ENCODE peak calls at places on chromosomes 11 and 22, in seven cellular contexts. H, K, O, Z, D, Y and B are unnamed samples.

GRCh38 chr22:29266564-29267461 is 968 bp downstream of the RHBDD3 start:
- DNase-seq in H (no peak), O (peak; percentile 54), Y (no peak), Z (peak; percentile 13), K (no peak), D (no peak), B (peak; percentile 23)

GRCh38 chr11:76115555-76115954 is 90.7 kb downstream of the WNT11 start:
- DNase-seq in Y (no peak), D (no peak), H (no peak), O (no peak), K (no peak), Z (no peak), B (no peak)

GRCh38 chr22:38262051-38262795 is 10.6 kb downstream of the TMEM184B start:
- DNase-seq in Z (peak; percentile 34), Y (no peak), D (peak; percentile 67), H (peak; percentile 78), O (no peak), K (peak; percentile 50), B (no peak)

GRCh38 chr11:118570787-118571186 is 1.4 kb upstream of the ARCN1 start:
- DNase-seq in K (no peak), D (no peak), O (no peak), H (no peak), Z (no peak), Y (no peak), B (no peak)

GRCh38 chr22:22848364-22848866 is 39.2 kb upstream of the IGLL5 start:
- DNase-seq in Z (peak; percentile 27), Y (no peak), O (peak; percentile 61), K (peak; percentile 58), D (no peak), H (peak; percentile 90), B (peak; percentile 79)

GRCh38 chr11:14974723-14975587 is 2.8 kb upstream of the CALCA start:
- DNase-seq in Y (no peak), Z (peak; percentile 16), H (peak; percentile 85), O (peak; percentile 49), K (peak; percentile 22), D (peak; percentile 30), B (peak; percentile 67)

GRCh38 chr11:14969922-14970323 is 2.2 kb downstream of the CALCA start:
- DNase-seq in D (peak; percentile 29), H (peak; percentile 94), K (peak; percentile 19), Y (no peak), O (peak; percentile 33), Z (no peak), B (peak; percentile 88)

GRCh38 chr11:115548878-115549528 is 44.8 kb upstream of the CADM1 start:
- DNase-seq in Z (no peak), O (no peak), H (peak; percentile 66), Y (no peak), K (no peak), D (no peak), B (no peak)

GRCh38 chr11:9535189-9535781 is 38.2 kb upstream of the WEE1 start:
- DNase-seq in D (peak; percentile 59), Y (peak; percentile 60), O (peak; percentile 87), Z (peak; percentile 13), K (peak; percentile 80), H (peak; percentile 89), B (peak; percentile 75)

GRCh38 chr11:80167766-80168165 is 726.9 kb upstream of the TENM4 start:
- DNase-seq in K (no peak), Z (peak; percentile 51), D (no peak), O (no peak), H (no peak), Y (no peak), B (no peak)

GRCh38 chr11:67311556-67312082 is 8.3 kb downstream of the SSH3 start:
- DNase-seq in K (no peak), Y (no peak), O (no peak), H (no peak), D (no peak), Z (no peak), B (no peak)
- TF ChIP-seq CTCF in K (no peak), Y (no peak), O (no peak), H (no peak), D (no peak), Z (no peak), B (no peak)

GRCh38 chr11:111069076-111069475 is 176.4 kb upstream of the POU2AF2 start:
- DNase-seq in Y (no peak), O (peak; percentile 62), H (peak; percentile 28), K (no peak), D (no peak), Z (peak; percentile 36), B (no peak)
- TF ChIP-seq CTCF in Y (no peak), O (peak; percentile 52), H (peak; percentile 30), K (no peak), D (no peak), Z (peak; percentile 36), B (no peak)

GRCh38 chr11:109865558-109866186 is 227.5 kb upstream of the ZC3H12C start:
- DNase-seq in D (no peak), Z (no peak), H (peak; percentile 12), O (no peak), Y (no peak), K (peak; percentile 14), B (no peak)
- TF ChIP-seq CTCF in D (peak; percentile 28), Z (no peak), H (no peak), O (no peak), Y (no peak), K (peak; percentile 54), B (no peak)

GRCh38 chr22:20206709-20207215 is 55.9 kb upstream of the CCDC188 start:
- DNase-seq in H (no peak), O (peak; percentile 27), Z (no peak), D (peak; percentile 22), K (no peak), Y (no peak), B (no peak)
- TF ChIP-seq CTCF in H (no peak), O (no peak), Z (no peak), D (no peak), K (no peak), Y (no peak), B (no peak)

DNA sequence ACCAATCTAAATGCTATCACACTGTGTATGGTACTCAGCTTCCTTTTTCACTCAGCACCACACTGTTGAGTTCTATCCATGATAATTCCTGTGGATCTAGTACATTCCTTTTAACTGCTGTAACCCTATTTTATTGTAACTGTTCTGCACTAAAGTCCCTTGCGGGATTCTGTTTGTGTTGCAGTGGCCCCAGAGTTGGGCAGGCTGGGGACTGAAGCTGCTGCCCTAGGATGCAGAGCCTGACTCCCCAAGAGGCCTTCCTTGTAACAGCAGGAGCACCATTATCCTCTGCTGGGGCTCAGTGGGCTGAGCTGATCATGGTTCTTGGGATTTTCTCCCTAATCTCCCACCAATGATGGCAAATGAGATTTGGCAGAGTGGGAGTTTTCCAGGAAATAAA is 77.7 kb downstream of the CABIN1 start:
- DNase-seq in K (no peak), O (no peak), Y (no peak), D (no peak), Z (peak; percentile 42), H (no peak), B (no peak)
- TF ChIP-seq CTCF in K (no peak), O (no peak), Y (no peak), D (no peak), Z (peak; percentile 17), H (no peak), B (no peak)